ENCODE peak calls at places on chromosome 15, in seven cellular contexts. O is HFF-Myc; X is HTR-8/SVneo; Y is NCI-H1105; C is effector memory CD8-positive, alpha-beta T cell; R is SW 1271; W is NAMALWA. H is an unnamed sample.

GRCh38 chr15:38528279-38528678 is 36.3 kb downstream of the RASGRP1 start:
- DNase-seq in O (no peak), X (no peak), Y (no peak), C (no peak), R (no peak), W (no peak), H (peak; percentile 78)

GRCh38 chr15:99310745-99311144 is 59.5 kb downstream of the LRRC28 start:
- DNase-seq in O (no peak), X (no peak), Y (no peak), C (no peak), R (no peak), W (no peak), H (peak; percentile 19)

GRCh38 chr15:41332788-41333527 is at the start of gene NUSAP1:
- DNase-seq in O (no peak), X (no peak), Y (no peak), C (no peak), R (no peak), W (peak; percentile 80), H (peak; percentile 41)

GRCh38 chr15:81182746-81183402 is 13.8 kb upstream of the IL16 start:
- DNase-seq in O (no peak), X (no peak), Y (no peak), C (no peak), R (no peak), W (no peak), H (no peak)

GRCh38 chr15:74845208-74845568 is 2.2 kb upstream of the ULK3 start:
- DNase-seq in O (no peak), X (no peak), Y (no peak), C (peak; percentile 41), R (no peak), W (no peak), H (no peak)

GRCh38 chr15:77493324-77493907 is 72.7 kb downstream of the HMG20A start:
- DNase-seq in O (no peak), X (no peak), Y (no peak), C (no peak), R (no peak), W (peak; percentile 41), H (peak; percentile 85)

GRCh38 chr15:99414755-99415731 is 150.7 kb upstream of the MEF2A start:
- DNase-seq in O (no peak), X (no peak), Y (no peak), C (no peak), R (no peak), W (no peak), H (peak; percentile 61)

GRCh38 chr15:49927462-49927861 is 191.6 kb downstream of the ATP8B4 start:
- DNase-seq in O (peak; percentile 73), X (no peak), Y (no peak), C (no peak), R (no peak), W (no peak), H (peak; percentile 35)

GRCh38 chr15:77418341-77419049 is 1.4 kb downstream of the PEAK1 start:
- DNase-seq in O (no peak), X (no peak), Y (no peak), C (no peak), R (no peak), W (peak; percentile 31), H (no peak)

GRCh38 chr15:57920916-57921315 is 144.6 kb downstream of the ALDH1A2 start:
- DNase-seq in O (no peak), X (no peak), Y (no peak), C (no peak), R (no peak), W (no peak), H (no peak)

GRCh38 chr15:28110416-28110975 is 11.4 kb upstream of the OCA2 start:
- DNase-seq in O (no peak), X (no peak), Y (no peak), C (no peak), R (no peak), W (no peak), H (no peak)

GRCh38 chr15:31503256-31503655 is 176.6 kb downstream of the KLF13 start:
- DNase-seq in O (no peak), X (no peak), Y (no peak), C (no peak), R (no peak), W (no peak), H (no peak)

GRCh38 chr15:77702211-77702957 is 69.7 kb upstream of the LINGO1 start:
- DNase-seq in O (no peak), X (peak; percentile 54), Y (no peak), C (no peak), R (peak; percentile 24), W (peak; percentile 32), H (peak; percentile 48)

GRCh38 chr15:47184405-47185221 is 532.7 kb upstream of the SEMA6D start:
- DNase-seq in O (no peak), X (peak; percentile 14), Y (peak; percentile 72), C (no peak), R (no peak), W (no peak), H (peak; percentile 1)

GRCh38 chr15:69782809-69783208 is 314.9 kb downstream of the TLE3 start:
- DNase-seq in O (no peak), X (no peak), Y (no peak), C (no peak), R (no peak), W (no peak), H (no peak)

H was measured in amniotic epithelial cell.